ENCODE peak calls at places on chromosome 11, in nine cellular contexts. O, T, G, Q, A, C, R, P and J are unnamed samples.

GRCh38 chr11:121416909-121417567 is 35.1 kb upstream of the SORL1 start:
- DNase-seq in O (peak), T (peak), G (no peak), Q (no peak), A (peak), C (peak), R (peak), P (no peak), J (peak)

GRCh38 chr11:91850533-91851305 is 373.9 kb upstream of the FAT3 start:
- DNase-seq in O (no peak), T (no peak), G (no peak), Q (no peak), A (peak), C (no peak), R (no peak), P (no peak), J (no peak)

GRCh38 chr11:108223449-108224149 is 732 bp downstream of the ATM start:
- DNase-seq in O (no peak), T (peak), G (no peak), Q (peak), A (no peak), C (no peak), R (peak), P (no peak), J (no peak)

GRCh38 chr11:57133616-57134015 is 48.1 kb upstream of the LRRC55 start:
- DNase-seq in O (no peak), T (no peak), G (no peak), Q (no peak), A (no peak), C (no peak), R (no peak), P (no peak), J (no peak)

GRCh38 chr11:111635706-111636045 is 33.4 kb downstream of the SIK2 start:
- DNase-seq in O (no peak), T (peak), G (no peak), Q (no peak), A (peak), C (no peak), R (no peak), P (no peak), J (no peak)

GRCh38 chr11:74170694-74171629 is at the start of the genes C2CD3 and PPME1:
- DNase-seq in O (peak), T (peak), G (peak), Q (peak), A (peak), C (peak), R (peak), P (peak), J (peak)

GRCh38 chr11:48087974-48088681 is 107.8 kb downstream of the PTPRJ start:
- DNase-seq in O (no peak), T (no peak), G (no peak), Q (no peak), A (no peak), C (no peak), R (no peak), P (no peak), J (peak)

GRCh38 chr11:62539238-62539925 is 7.2 kb downstream of the AHNAK start:
- DNase-seq in O (peak), T (peak), G (peak), Q (no peak), A (no peak), C (peak), R (peak), P (no peak), J (peak)

GRCh38 chr11:61418136-61418535 is 11.6 kb downstream of the CPSF7 start:
- DNase-seq in O (peak), T (no peak), G (no peak), Q (no peak), A (no peak), C (no peak), R (no peak), P (no peak), J (no peak)